ENCODE peak calls at places on chromosomes 16 and 17, in nine cellular contexts. P is GM13977; F is WTC11; Z is heart right ventricle; D is nephron progenitor cell; A is NCI-H345; Y is activated naive CD4-positive, alpha-beta T cell; M is heart left ventricle; E is NCI-H774. K is an unnamed sample.

GRCh38 chr16:1159973-1160772 is 7.3 kb downstream of the CACNA1H start:
- DNase-seq in P (no peak), F (peak; percentile 42), Z (peak; percentile 47), D (peak; percentile 93), A (no peak), Y (no peak), M (no peak), E (no peak), K (no peak)

GRCh38 chr17:19867654-19868395 is at the start of gene ULK2:
- DNase-seq in P (peak; percentile 77), F (peak; percentile 70), Z (peak; percentile 34), D (peak; percentile 79), A (peak; percentile 58), Y (no peak), M (peak; percentile 83), E (peak; percentile 6), K (peak; percentile 38)

GRCh38 chr17:79135011-79135410 is 60.4 kb downstream of the ENGASE start:
- DNase-seq in P (no peak), F (no peak), Z (no peak), D (no peak), A (no peak), Y (no peak), M (no peak), E (no peak), K (no peak)

GRCh38 chr17:422196-422930 is 69.8 kb upstream of the RPH3AL start:
- DNase-seq in P (no peak), F (no peak), Z (no peak), D (no peak), A (no peak), Y (no peak), M (peak; percentile 31), E (no peak), K (no peak)

GRCh38 chr16:889586-889985 is 81.2 kb downstream of the LMF1 start:
- DNase-seq in P (no peak), F (no peak), Z (no peak), D (no peak), A (no peak), Y (no peak), M (peak; percentile 44), E (no peak), K (no peak)

GRCh38 chr16:56918467-56919012 is 13.4 kb upstream of the HERPUD1 start:
- DNase-seq in P (no peak), F (no peak), Z (no peak), D (no peak), A (no peak), Y (no peak), M (no peak), E (no peak), K (no peak)

GRCh38 chr16:65832269-65832668 is 534.2 kb upstream of the CDH5 start:
- DNase-seq in P (no peak), F (no peak), Z (no peak), D (peak; percentile 21), A (no peak), Y (no peak), M (no peak), E (no peak), K (no peak)

GRCh38 chr17:3947318-3947810 is 16.9 kb downstream of the ATP2A3 start:
- DNase-seq in P (no peak), F (no peak), Z (no peak), D (no peak), A (no peak), Y (no peak), M (no peak), E (no peak), K (no peak)

GRCh38 chr16:66435896-66436295 is 8.8 kb downstream of the BEAN1 start:
- DNase-seq in P (no peak), F (no peak), Z (no peak), D (no peak), A (no peak), Y (no peak), M (no peak), E (no peak), K (no peak)

GRCh38 chr16:10950393-10950792 is 6.0 kb downstream of the CLEC16A start:
- DNase-seq in P (no peak), F (no peak), Z (no peak), D (no peak), A (no peak), Y (no peak), M (no peak), E (no peak), K (no peak)

GRCh38 chr17:28112199-28112995 is 69.9 kb downstream of the NLK start:
- DNase-seq in P (no peak), F (no peak), Z (no peak), D (no peak), A (no peak), Y (no peak), M (no peak), E (no peak), K (no peak)

GRCh38 chr17:76198702-76199101 is 41.6 kb downstream of the RNF157 start:
- DNase-seq in P (no peak), F (no peak), Z (no peak), D (no peak), A (no peak), Y (no peak), M (no peak), E (no peak), K (no peak)

GRCh38 chr17:78562734-78563133 is 14.5 kb downstream of the DNAH17 start:
- DNase-seq in P (no peak), F (no peak), Z (no peak), D (no peak), A (no peak), Y (no peak), M (peak; percentile 47), E (no peak), K (no peak)

GRCh38 chr16:88785106-88785924 is at the start of gene PIEZO1:
- DNase-seq in P (peak; percentile 91), F (peak; percentile 53), Z (peak; percentile 72), D (peak; percentile 73), A (peak; percentile 17), Y (peak; percentile 55), M (peak; percentile 90), E (no peak), K (no peak)

GRCh38 chr17:80822700-80823410 is 168.8 kb upstream of the CHMP6 start:
- DNase-seq in P (no peak), F (no peak), Z (no peak), D (no peak), A (no peak), Y (no peak), M (peak; percentile 30), E (no peak), K (no peak)